ENCODE peak calls at places on chromosome 17, in five cellular contexts. B is lung, W is stomach, E is PC-3, F is AG04449. Q is an unnamed sample.

GRCh38 chr17:40253565-40253964 is 34.1 kb upstream of the CDC6 start:
- DNase-seq in B (no peak), W (no peak), E (no peak), F (no peak), Q (no peak)

GRCh38 chr17:58338454-58338841 is 9.9 kb upstream of the TSPOAP1 start:
- DNase-seq in B (no peak), W (no peak), E (no peak), F (no peak), Q (no peak)

GRCh38 chr17:16418684-16419066 is 3.3 kb downstream of the TRPV2 start:
- DNase-seq in B (no peak), W (no peak), E (no peak), F (no peak), Q (no peak)

GRCh38 chr17:21278304-21279197 is 6.0 kb upstream of the MAP2K3 start:
- DNase-seq in B (peak), W (peak), E (peak), F (no peak), Q (no peak)

GRCh38 chr17:30199600-30199999 is 35.9 kb downstream of the SLC6A4 start:
- DNase-seq in B (no peak), W (no peak), E (no peak), F (no peak), Q (no peak)

GRCh38 chr17:78526231-78527025 is 50.8 kb downstream of the DNAH17 start:
- DNase-seq in B (no peak), W (peak), E (peak), F (no peak), Q (no peak)

GRCh38 chr17:50043290-50044148 is 12.4 kb upstream of the ITGA3 start:
- DNase-seq in B (no peak), W (peak), E (peak), F (no peak), Q (no peak)

GRCh38 chr17:73950515-73950914 is 253.0 kb upstream of the RPL38 start:
- DNase-seq in B (no peak), W (peak), E (no peak), F (no peak), Q (no peak)

GRCh38 chr17:72634621-72635020 is 457.9 kb downstream of the SLC39A11 start:
- DNase-seq in B (no peak), W (peak), E (peak), F (no peak), Q (no peak)

GRCh38 chr17:65468321-65468720 is 93.1 kb downstream of the AXIN2 start:
- DNase-seq in B (no peak), W (no peak), E (no peak), F (no peak), Q (no peak)
- TF ChIP-seq CTCF in B (no peak), W (no peak), E (no peak), F (no peak), Q (no peak)

DNA sequence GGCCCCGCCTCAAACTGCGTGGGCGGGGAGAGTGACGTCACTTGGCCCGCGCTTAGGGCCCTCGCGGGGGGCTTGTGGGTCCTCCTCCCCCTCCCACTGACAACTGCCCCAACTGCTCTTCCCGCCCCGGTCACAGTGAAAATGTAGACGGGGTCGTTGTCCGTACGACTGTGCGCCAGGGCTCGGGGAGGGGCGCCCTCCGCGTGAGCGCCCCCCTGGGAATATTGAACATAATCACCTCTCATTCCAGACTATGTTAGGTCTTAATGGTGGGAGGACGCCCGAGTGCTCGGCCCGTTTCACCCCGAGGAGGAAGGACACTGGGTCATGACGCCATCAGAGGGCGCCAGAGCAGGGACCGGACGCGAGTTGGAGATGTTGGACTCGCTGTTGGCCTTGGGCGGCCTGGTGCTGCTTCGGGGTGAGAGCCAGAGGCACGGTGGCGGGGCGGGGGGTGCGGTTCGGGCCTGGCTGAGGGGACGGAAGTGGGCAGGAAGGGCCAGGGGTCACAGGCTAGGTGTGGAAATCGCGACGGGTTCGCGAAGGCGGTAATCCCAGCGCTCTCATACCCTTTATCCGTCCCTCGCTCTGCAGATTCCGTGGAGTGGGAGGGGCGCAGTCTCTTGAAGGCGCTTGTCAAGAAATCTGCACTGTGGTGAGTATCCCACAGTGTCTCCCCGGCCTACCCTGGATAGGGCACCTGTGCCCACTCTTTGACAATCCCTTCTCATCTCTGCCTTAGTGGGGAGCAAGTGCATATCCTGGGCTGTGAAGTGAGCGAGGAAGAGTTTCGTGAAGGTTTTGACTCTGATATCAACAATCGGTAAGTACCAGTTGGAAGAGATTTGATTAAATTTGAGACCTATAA is at the start of gene ELP5:
- DNase-seq in B (peak), W (peak), E (peak), F (peak), Q (peak)
- TF ChIP-seq CTCF in B (peak), W (peak), E (peak), F (peak), Q (peak)

DNA sequence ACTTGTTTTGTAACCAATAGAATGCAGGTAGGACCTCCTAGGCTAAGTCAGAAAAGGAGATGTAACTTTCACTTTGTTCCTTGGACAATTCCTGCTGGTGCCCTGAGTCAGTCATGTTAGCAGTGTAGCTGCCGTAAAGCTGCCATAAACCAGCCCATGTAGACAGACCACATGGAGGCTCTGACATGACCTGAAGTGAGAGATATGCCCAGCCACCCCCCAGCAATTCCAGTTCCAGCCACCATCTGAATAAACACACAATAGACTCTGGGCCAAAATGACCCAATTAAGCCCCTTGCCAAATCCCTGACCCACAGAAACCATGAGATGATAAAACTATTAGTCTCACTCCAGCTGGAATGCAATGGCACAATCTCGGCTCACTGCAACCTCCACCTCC is 20.6 kb downstream of the SMURF2 start:
- DNase-seq in B (no peak), W (no peak), E (peak), F (peak), Q (no peak)
- TF ChIP-seq CTCF in B (no peak), W (no peak), E (no peak), F (no peak), Q (no peak)

DNA sequence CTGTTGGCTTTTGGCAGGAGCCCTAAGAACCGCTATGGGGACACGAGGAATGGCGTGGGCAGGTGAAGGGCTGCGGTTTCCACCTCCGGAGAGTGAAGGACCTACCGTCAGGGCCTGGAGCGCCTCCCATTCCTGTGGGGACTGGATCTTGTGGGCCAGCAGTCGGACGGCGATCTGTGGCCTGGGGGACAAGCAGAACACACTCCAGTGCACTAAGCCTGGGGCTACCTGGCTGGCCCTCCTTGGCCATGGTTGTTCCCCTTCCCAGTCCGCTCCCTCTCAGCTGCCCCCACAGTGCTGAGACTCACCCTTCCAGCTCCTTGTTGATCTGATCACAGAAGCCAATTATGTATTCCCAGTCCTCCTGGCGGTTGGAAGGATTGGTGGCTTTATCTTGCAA is 15.0 kb downstream of the GGA3 start:
- DNase-seq in B (no peak), W (no peak), E (no peak), F (no peak), Q (no peak)
- TF ChIP-seq CTCF in B (no peak), W (no peak), E (no peak), F (no peak), Q (no peak)